ENCODE peak calls at places on chromosome 4, in five cellular contexts. Z is epithelial cell of proximal tubule, A is AG04449, L is upper lobe of left lung, Q is fibroblast of mammary gland. K is an unnamed sample.

GRCh38 chr4:125060376-125060775 is 254.4 kb upstream of the FAT4 start:
- DNase-seq in Z (no peak), A (no peak), L (no peak), Q (no peak), K (no peak)

GRCh38 chr4:88610771-88611170 is 18.5 kb downstream of the HERC3 start:
- DNase-seq in Z (peak), A (no peak), L (no peak), Q (peak), K (peak)

GRCh38 chr4:37837446-37837845 is 11.0 kb downstream of the PGM2 start:
- DNase-seq in Z (no peak), A (peak), L (no peak), Q (peak), K (no peak)

GRCh38 chr4:93029774-93030173 is 726.0 kb downstream of the GRID2 start:
- DNase-seq in Z (no peak), A (no peak), L (no peak), Q (no peak), K (no peak)

GRCh38 chr4:188550296-188550695 is 411.1 kb downstream of the TRIML1 start:
- DNase-seq in Z (no peak), A (no peak), L (no peak), Q (peak), K (no peak)

GRCh38 chr4:175871774-175872405 is 59.8 kb upstream of the GPM6A start:
- DNase-seq in Z (no peak), A (no peak), L (no peak), Q (no peak), K (no peak)

GRCh38 chr4:47913328-47913727 is 1.1 kb downstream of the NFXL1 start:
- DNase-seq in Z (no peak), A (no peak), L (no peak), Q (peak), K (peak)

GRCh38 chr4:165476214-165477098 is 97.6 kb downstream of the CPE start:
- DNase-seq in Z (no peak), A (no peak), L (no peak), Q (peak), K (peak)

GRCh38 chr4:3656441-3657376 is 109.5 kb upstream of the ADRA2C start:
- DNase-seq in Z (no peak), A (no peak), L (no peak), Q (no peak), K (no peak)

GRCh38 chr4:156946508-156947197 is 24.9 kb downstream of the PDGFC start:
- DNase-seq in Z (peak), A (peak), L (peak), Q (peak), K (peak)

GRCh38 chr4:102541708-102542107 is 40.5 kb downstream of the NFKB1 start:
- DNase-seq in Z (no peak), A (no peak), L (peak), Q (no peak), K (no peak)

GRCh38 chr4:139651282-139652194 is 14.1 kb upstream of the MGST2 start:
- DNase-seq in Z (no peak), A (no peak), L (peak), Q (peak), K (no peak)

GRCh38 chr4:38280323-38280706 is 320.1 kb downstream of the PTTG2 start:
- DNase-seq in Z (no peak), A (no peak), L (no peak), Q (no peak), K (no peak)

GRCh38 chr4:44760142-44760898 is 34.0 kb upstream of the GNPDA2 start:
- DNase-seq in Z (no peak), A (no peak), L (no peak), Q (peak), K (peak)

GRCh38 chr4:13783800-13784411 is 156.4 kb upstream of the BOD1L1 start:
- DNase-seq in Z (peak), A (no peak), L (no peak), Q (peak), K (peak)

GRCh38 chr4:102114118-102114630 is 231.1 kb downstream of the SLC39A8 start:
- DNase-seq in Z (no peak), A (no peak), L (no peak), Q (no peak), K (peak)

GRCh38 chr4:102867278-102868152 is 1.3 kb upstream of the CISD2 start:
- DNase-seq in Z (no peak), A (no peak), L (no peak), Q (no peak), K (no peak)

GRCh38 chr4:129240816-129241215 is 144.9 kb downstream of the C4orf33 start:
- DNase-seq in Z (peak), A (no peak), L (no peak), Q (peak), K (no peak)

GRCh38 chr4:177573487-177573886 is 131.2 kb upstream of the AGA start:
- DNase-seq in Z (peak), A (peak), L (no peak), Q (peak), K (peak)

GRCh38 chr4:172147702-172148101 is 334.5 kb downstream of the GALNTL6 start:
- DNase-seq in Z (no peak), A (peak), L (no peak), Q (peak), K (peak)

GRCh38 chr4:117691572-117692351 is 342.5 kb upstream of the NDST3 start:
- DNase-seq in Z (no peak), A (no peak), L (no peak), Q (no peak), K (no peak)

GRCh38 chr4:1506956-1507721 is 100.9 kb upstream of the NKX1-1 start:
- DNase-seq in Z (no peak), A (no peak), L (peak), Q (no peak), K (no peak)

GRCh38 chr4:183449193-183449888 is 4.9 kb downstream of the CDKN2AIP start:
- DNase-seq in Z (no peak), A (peak), L (no peak), Q (peak), K (no peak)

GRCh38 chr4:4430492-4431195 is 43.7 kb downstream of the NSG1 start:
- DNase-seq in Z (peak), A (peak), L (no peak), Q (peak), K (peak)

GRCh38 chr4:120685756-120686278 is 236.7 kb downstream of the PRDM5 start:
- DNase-seq in Z (no peak), A (no peak), L (no peak), Q (peak), K (no peak)

GRCh38 chr4:138494931-138495330 is 252.8 kb upstream of the SLC7A11 start:
- DNase-seq in Z (no peak), A (no peak), L (no peak), Q (peak), K (peak)

GRCh38 chr4:76087007-76087769 is 12.7 kb downstream of the ART3 start:
- DNase-seq in Z (peak), A (no peak), L (peak), Q (peak), K (peak)

GRCh38 chr4:142818009-142818408 is 28.1 kb downstream of the INPP4B start:
- DNase-seq in Z (no peak), A (peak), L (no peak), Q (peak), K (no peak)

GRCh38 chr4:87505862-87506261 is 23.3 kb downstream of the SPARCL1 start:
- DNase-seq in Z (no peak), A (no peak), L (no peak), Q (no peak), K (no peak)
- TF ChIP-seq CTCF in Z (peak), A (no peak), L (no peak), Q (peak), K (peak)

DNA sequence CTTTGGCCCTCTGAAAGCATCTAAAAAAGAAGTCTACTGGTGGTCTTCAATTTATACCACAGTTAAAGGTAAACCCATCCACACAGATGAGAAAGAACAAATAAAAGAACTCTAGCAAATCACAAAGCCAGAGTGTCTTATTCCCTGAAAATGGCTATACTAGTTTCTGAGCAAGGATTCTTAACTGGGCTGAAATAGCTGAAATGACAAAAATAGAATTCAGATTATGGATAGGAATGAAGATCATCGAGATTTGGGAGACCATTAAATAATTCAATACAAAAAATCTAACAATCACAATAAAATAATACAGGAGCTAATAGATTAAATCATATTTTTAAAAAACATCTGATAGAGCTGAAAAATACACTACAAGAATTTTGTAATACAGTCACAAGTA is 11.8 kb downstream of the PF4 start:
- DNase-seq in Z (no peak), A (no peak), L (no peak), Q (no peak), K (no peak)
- TF ChIP-seq CTCF in Z (no peak), A (no peak), L (no peak), Q (no peak), K (no peak)

DNA sequence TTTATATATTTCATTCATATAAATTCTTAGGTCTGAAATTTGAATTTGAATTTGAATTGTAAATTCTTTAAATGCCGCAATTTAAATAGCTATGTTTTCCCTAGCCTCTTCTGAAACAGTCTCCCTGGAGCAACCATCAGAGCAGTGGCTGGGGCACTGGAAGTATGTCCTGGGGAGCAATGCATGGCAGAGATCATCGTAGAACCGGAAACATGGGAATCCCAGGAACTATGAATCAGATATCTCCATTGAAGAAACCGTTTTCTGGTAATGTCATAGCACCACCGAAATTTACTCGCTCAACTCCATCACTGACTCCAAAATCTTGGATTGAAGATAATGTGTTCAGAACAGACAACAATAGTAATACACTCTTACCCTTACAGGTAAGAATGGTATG is 4.9 kb downstream of the CPEB2 start:
- DNase-seq in Z (no peak), A (no peak), L (no peak), Q (no peak), K (no peak)
- TF ChIP-seq CTCF in Z (no peak), A (no peak), L (no peak), Q (no peak), K (no peak)

DNA sequence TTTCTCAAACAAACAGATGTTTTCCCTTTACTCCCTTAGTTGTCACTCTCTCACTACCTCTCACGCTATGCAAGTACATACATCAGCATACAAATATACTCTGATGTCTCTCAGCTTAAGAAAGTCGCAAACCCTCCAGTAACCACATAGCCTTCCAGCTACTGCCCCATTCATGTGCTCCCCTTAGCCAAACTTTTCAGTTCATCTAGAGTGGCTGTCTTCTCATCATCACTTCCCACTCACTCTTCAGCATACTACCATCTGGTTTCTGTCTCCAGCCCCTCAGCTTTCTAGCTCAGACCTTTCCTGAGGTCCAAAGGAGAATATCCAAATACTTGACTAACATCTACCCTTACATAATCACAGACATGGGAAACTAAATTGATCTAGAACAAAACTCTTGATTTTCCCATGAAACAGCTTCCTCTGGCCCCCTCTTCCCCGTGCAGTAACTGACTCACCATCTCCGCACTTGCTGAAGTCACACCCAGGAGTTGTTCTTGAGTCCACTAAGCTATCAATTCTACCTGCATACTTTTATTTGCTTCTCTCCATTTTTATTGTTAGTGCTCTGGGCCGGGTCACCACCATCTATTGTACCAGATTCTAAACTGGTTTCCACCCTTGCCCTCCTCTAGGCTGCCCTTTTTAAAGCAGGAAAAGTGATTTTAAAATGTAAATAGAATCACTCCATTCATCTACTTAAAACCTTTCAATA is 57.2 kb downstream of the CASP6 start:
- DNase-seq in Z (no peak), A (no peak), L (no peak), Q (no peak), K (no peak)
- TF ChIP-seq CTCF in Z (no peak), A (no peak), L (no peak), Q (no peak), K (no peak)

GRCh38 chr4:24912252-24913098 is at the start of gene CCDC149:
- DNase-seq in Z (no peak), A (no peak), L (peak), Q (peak), K (no peak)

GRCh38 chr4:24914460-24914859 is 1.6 kb upstream of the CCDC149 start:
- DNase-seq in Z (no peak), A (no peak), L (no peak), Q (peak), K (no peak)

GRCh38 chr4:24913099-24913445 is 230 bp upstream of the CCDC149 start:
- DNase-seq in Z (no peak), A (no peak), L (no peak), Q (no peak), K (no peak)

GRCh38 chr4:24917076-24917856 is 4.4 kb upstream of the CCDC149 start:
- DNase-seq in Z (no peak), A (no peak), L (no peak), Q (no peak), K (no peak)

DNA sequence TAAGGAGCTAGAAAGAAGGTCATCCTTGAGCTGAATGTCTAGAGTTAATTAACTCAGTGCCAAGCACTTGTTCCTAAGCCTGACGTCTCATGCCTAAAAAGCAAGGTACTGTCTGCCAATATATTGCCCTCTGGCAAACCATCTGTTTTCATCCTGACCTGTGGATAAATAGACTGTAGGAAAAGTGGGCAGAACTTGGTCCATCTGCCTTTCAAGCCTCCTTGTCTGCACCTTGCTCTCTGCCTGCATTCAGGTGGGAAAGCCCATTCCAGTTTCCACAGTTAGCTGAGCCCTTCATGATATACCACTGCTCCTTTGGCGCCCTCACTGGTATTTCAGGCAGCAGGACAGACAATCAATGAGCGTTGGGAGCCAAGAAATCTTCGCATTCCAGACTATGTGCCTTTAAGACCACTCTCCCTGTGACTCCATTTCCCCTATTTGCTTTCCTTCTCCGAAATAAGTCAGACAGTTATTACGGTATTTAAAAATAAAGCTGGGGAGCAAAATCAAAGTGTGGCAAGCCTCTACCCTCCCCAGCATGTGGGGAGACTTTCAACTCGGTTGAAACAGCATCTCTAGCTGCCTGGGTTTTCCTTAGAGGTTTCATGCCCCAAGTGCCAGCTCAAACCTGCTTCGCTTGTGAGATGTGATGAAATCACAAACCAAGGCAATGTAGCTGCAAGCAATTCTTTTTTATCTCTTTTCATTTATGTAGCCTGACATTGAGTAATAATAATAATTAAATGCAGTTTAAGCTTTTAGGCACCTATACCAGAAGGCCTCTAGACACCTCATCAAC is 2.5 kb upstream of the CCDC149 start:
- DNase-seq in Z (no peak), A (no peak), L (no peak), Q (no peak), K (no peak)
- TF ChIP-seq CTCF in Z (peak), A (peak), L (no peak), Q (peak), K (peak)

GRCh38 chr4:119209077-119209476 is 3.4 kb upstream of the USP53 start:
- DNase-seq in Z (peak), A (no peak), L (no peak), Q (peak), K (peak)
- TF ChIP-seq CTCF in Z (no peak), A (no peak), L (no peak), Q (no peak), K (no peak)

DNA sequence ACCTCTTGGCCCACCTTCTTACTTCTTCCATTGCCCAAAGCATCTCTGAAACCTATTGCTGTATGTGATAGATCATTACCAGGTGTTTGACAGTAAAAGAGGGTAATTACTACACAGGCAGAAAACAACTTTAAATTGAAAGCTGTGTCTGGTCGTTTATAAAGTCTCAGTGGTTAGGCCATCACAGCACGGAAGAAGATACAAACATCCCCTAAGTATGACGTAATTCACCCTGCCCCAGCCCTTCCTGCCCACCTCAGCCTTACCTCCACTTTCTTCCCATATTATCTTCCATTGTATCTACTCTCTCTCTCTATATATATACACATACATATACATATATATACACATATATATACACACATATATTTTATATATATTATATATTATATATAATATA is 805.8 kb upstream of the PABPC4L start:
- DNase-seq in Z (no peak), A (no peak), L (no peak), Q (no peak), K (no peak)
- TF ChIP-seq CTCF in Z (no peak), A (no peak), L (no peak), Q (no peak), K (no peak)

GRCh38 chr4:109657854-109658253 is 45.4 kb downstream of the CASP6 start:
- DNase-seq in Z (no peak), A (no peak), L (no peak), Q (no peak), K (no peak)

GRCh38 chr4:109655396-109655795 is 47.8 kb downstream of the CASP6 start:
- DNase-seq in Z (peak), A (no peak), L (no peak), Q (no peak), K (no peak)

GRCh38 chr4:109662786-109663185 is 40.5 kb downstream of the CASP6 start:
- DNase-seq in Z (no peak), A (no peak), L (no peak), Q (no peak), K (no peak)

DNA sequence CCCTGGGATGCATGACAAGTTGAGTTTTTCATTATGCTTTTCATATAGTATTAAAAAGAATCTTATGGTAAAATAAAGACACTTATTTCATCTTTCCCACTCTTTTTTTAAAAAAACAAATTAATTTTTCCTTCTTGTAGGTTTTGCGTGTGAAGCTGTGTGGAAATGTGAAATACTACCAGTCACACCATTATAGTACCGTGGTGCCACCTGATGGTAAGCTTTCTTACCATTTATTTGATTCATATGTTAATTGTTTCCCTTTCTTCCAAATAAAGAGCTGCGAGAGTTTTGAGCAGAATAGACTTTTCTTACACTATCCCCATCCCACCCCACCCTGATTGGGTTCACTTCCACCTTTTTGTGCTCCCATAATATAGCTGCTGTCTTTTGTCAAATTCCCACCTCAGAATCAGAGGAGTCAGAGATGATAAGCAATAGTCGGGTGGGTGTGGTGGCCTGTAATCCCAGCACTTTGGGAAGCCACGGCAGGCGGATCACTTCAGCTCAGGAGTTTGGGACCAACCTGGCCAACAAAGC is 44.3 kb downstream of the CASP6 start:
- DNase-seq in Z (no peak), A (no peak), L (no peak), Q (peak), K (no peak)
- TF ChIP-seq CTCF in Z (peak), A (no peak), L (no peak), Q (no peak), K (peak)

DNA sequence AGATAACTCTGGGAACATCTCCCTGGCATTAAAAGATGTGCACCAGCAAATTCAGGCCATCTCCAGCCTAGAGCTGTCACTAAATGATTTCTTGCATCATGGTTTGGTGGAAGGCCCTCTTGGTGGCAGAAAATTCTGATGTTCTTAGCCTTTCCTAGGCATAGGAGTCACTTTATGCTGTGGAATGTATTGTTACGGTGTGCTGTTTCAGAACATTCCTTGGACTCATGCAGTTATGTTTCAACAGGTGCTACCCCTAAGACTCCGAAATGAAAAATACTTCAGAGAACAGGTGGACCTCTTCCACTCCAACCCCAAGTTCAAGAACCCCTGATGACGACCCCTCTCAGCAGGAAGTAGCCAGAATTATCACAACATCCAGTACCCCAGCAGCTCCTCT is 20.3 kb upstream of the PAPSS1 start:
- DNase-seq in Z (no peak), A (no peak), L (no peak), Q (no peak), K (no peak)
- TF ChIP-seq CTCF in Z (no peak), A (no peak), L (no peak), Q (no peak), K (peak)

K was measured in foreskin keratinocyte.